ENCODE peak calls at places on chromosomes 1 and 21, in four cellular contexts. D is GM04504; J is ACHN; N is activated CD4-positive, CD25-positive, alpha-beta regulatory T cell. O is an unnamed sample.

GRCh38 chr1:224052767-224053166 is 61.1 kb upstream of the FBXO28 start:
- DNase-seq in D (no peak), J (peak; percentile 57), N (no peak), O (no peak)

GRCh38 chr1:193348126-193349045 is 162.0 kb upstream of the B3GALT2 start:
- DNase-seq in D (no peak), J (no peak), N (no peak), O (peak; percentile 26)

GRCh38 chr1:22625262-22625925 is 11.0 kb upstream of the C1QA start:
- DNase-seq in D (no peak), J (peak; percentile 8), N (no peak), O (no peak)

GRCh38 chr1:226523646-226524406 is 24.7 kb upstream of the STUM start:
- DNase-seq in D (no peak), J (no peak), N (no peak), O (no peak)

GRCh38 chr1:54053745-54054437 is 483 bp downstream of the TCEANC2 start:
- DNase-seq in D (peak; percentile 8), J (no peak), N (no peak), O (no peak)

GRCh38 chr1:155529109-155529508 is 33.5 kb downstream of the ASH1L start:
- DNase-seq in D (no peak), J (no peak), N (no peak), O (no peak)

GRCh38 chr1:160374701-160375443 is 8.0 kb downstream of the NHLH1 start:
- DNase-seq in D (no peak), J (no peak), N (no peak), O (no peak)

GRCh38 chr1:56575865-56576264 is 3.5 kb downstream of the PLPP3 start:
- DNase-seq in D (no peak), J (no peak), N (no peak), O (no peak)

GRCh38 chr1:13759072-13759471 is 59.1 kb downstream of the PRDM2 start:
- DNase-seq in D (no peak), J (no peak), N (no peak), O (no peak)

GRCh38 chr1:46394108-46394871 is at the start of gene FAAH:
- DNase-seq in D (no peak), J (no peak), N (no peak), O (no peak)

GRCh38 chr1:239250353-239251035 is 135.9 kb upstream of the CHRM3 start:
- DNase-seq in D (no peak), J (no peak), N (no peak), O (no peak)

GRCh38 chr21:33850401-33850800 is 65.2 kb downstream of the ATP5PO start:
- DNase-seq in D (no peak), J (no peak), N (no peak), O (no peak)

GRCh38 chr1:243917177-243917862 is 67.3 kb upstream of the AKT3 start:
- DNase-seq in D (peak; percentile 45), J (peak; percentile 80), N (no peak), O (peak; percentile 38)

GRCh38 chr1:53896673-53897229 is 2.8 kb downstream of the DIO1 start:
- DNase-seq in D (peak; percentile 87), J (peak; percentile 66), N (no peak), O (peak; percentile 58)

GRCh38 chr1:214525535-214526019 is 25.8 kb downstream of the PTPN14 start:
- DNase-seq in D (no peak), J (peak; percentile 33), N (no peak), O (no peak)

GRCh38 chr1:32606972-32607371 is 43.4 kb downstream of the ZBTB8OS start:
- DNase-seq in D (no peak), J (no peak), N (no peak), O (no peak)

GRCh38 chr1:52032124-52032784 is 1.4 kb downstream of the KTI12 start:
- DNase-seq in D (no peak), J (no peak), N (no peak), O (no peak)

GRCh38 chr21:26945916-26946315 is 21.0 kb downstream of the ADAMTS5 start:
- DNase-seq in D (no peak), J (no peak), N (no peak), O (no peak)

GRCh38 chr1:46587072-46587471 is 17.0 kb downstream of the MKNK1 start:
- DNase-seq in D (no peak), J (no peak), N (no peak), O (no peak)

GRCh38 chr1:59903136-59903754 is 23.3 kb downstream of the CYP2J2 start:
- DNase-seq in D (no peak), J (peak; percentile 43), N (no peak), O (no peak)

GRCh38 chr1:91700771-91701493 is 185.0 kb downstream of the TGFBR3 start:
- DNase-seq in D (peak; percentile 85), J (no peak), N (no peak), O (peak; percentile 69)

GRCh38 chr1:166865931-166866330 is 10.1 kb downstream of the TADA1 start:
- DNase-seq in D (no peak), J (no peak), N (no peak), O (no peak)

O was measured in AG04449.